ENCODE peak calls at places on chromosomes 11 and 22, in eight cellular contexts. N is sigmoid colon, C is AG04450, B is fibroblast of pulmonary artery, L is breast epithelium, M is psoas muscle, X is cardiac fibroblast, S is transverse colon. D is an unnamed sample.

GRCh38 chr11:73162196-73162740 is 20.1 kb upstream of the FCHSD2 start:
- DNase-seq in B (no peak), S (no peak), M (no peak), N (peak), X (no peak), L (no peak), C (no peak), D (no peak)

GRCh38 chr11:65891180-65892136 is 985 bp downstream of the CCDC85B start:
- DNase-seq in C (no peak), X (peak), S (no peak), L (no peak), N (peak), B (peak), M (no peak), D (peak)

GRCh38 chr11:45650166-45651095 is 15.0 kb downstream of the CHST1 start:
- DNase-seq in X (no peak), S (no peak), M (no peak), L (no peak), N (peak), B (no peak), C (no peak), D (no peak)

GRCh38 chr11:45252134-45252856 is 33.8 kb downstream of the SYT13 start:
- DNase-seq in N (no peak), C (no peak), L (no peak), B (peak), X (peak), M (peak), S (peak), D (no peak)

GRCh38 chr11:114019574-114019973 is 39.9 kb upstream of the ZBTB16 start:
- DNase-seq in M (no peak), X (no peak), S (no peak), B (no peak), C (no peak), N (no peak), L (no peak), D (no peak)

GRCh38 chr22:37639070-37639760 is at the start of gene SH3BP1:
- DNase-seq in C (no peak), S (peak), X (peak), B (no peak), M (peak), L (no peak), N (no peak), D (peak)

GRCh38 chr11:74909363-74909762 is 39.5 kb downstream of the XRRA1 start:
- DNase-seq in X (no peak), N (no peak), M (no peak), S (no peak), B (no peak), C (no peak), L (no peak), D (no peak)

GRCh38 chr11:85803920-85804319 is 7.0 kb downstream of the SYTL2 start:
- DNase-seq in L (no peak), M (no peak), N (no peak), S (no peak), C (no peak), X (no peak), B (no peak), D (no peak)

GRCh38 chr11:40302669-40303068 is 1156.8 kb downstream of the LRRC4C start:
- DNase-seq in C (no peak), B (peak), N (no peak), L (no peak), M (no peak), X (peak), S (no peak), D (peak)

GRCh38 chr11:64659417-64660144 is 63.4 kb downstream of the NRXN2 start:
- DNase-seq in N (no peak), B (peak), C (peak), L (no peak), S (no peak), M (no peak), X (peak), D (peak)

GRCh38 chr11:127056338-127056971 is 55.9 kb upstream of the KIRREL3 start:
- DNase-seq in S (no peak), X (no peak), M (no peak), C (no peak), B (no peak), L (no peak), N (no peak), D (peak)

GRCh38 chr11:107591446-107592236 is 694 bp downstream of the ELMOD1 start:
- DNase-seq in N (no peak), C (no peak), B (no peak), S (no peak), L (no peak), X (no peak), M (no peak), D (no peak)

GRCh38 chr11:72041364-72042058 is 38.8 kb downstream of the NUMA1 start:
- DNase-seq in X (peak), S (peak), C (peak), L (peak), N (peak), M (peak), B (peak), D (peak)

GRCh38 chr11:44270403-44271192 is 39.3 kb downstream of the ALX4 start:
- DNase-seq in L (no peak), C (no peak), M (no peak), S (no peak), X (peak), N (no peak), B (peak), D (no peak)

GRCh38 chr11:128772814-128773213 is 78.9 kb downstream of the FLI1 start:
- DNase-seq in L (no peak), X (no peak), N (no peak), M (peak), B (no peak), S (peak), C (no peak), D (no peak)

DNA sequence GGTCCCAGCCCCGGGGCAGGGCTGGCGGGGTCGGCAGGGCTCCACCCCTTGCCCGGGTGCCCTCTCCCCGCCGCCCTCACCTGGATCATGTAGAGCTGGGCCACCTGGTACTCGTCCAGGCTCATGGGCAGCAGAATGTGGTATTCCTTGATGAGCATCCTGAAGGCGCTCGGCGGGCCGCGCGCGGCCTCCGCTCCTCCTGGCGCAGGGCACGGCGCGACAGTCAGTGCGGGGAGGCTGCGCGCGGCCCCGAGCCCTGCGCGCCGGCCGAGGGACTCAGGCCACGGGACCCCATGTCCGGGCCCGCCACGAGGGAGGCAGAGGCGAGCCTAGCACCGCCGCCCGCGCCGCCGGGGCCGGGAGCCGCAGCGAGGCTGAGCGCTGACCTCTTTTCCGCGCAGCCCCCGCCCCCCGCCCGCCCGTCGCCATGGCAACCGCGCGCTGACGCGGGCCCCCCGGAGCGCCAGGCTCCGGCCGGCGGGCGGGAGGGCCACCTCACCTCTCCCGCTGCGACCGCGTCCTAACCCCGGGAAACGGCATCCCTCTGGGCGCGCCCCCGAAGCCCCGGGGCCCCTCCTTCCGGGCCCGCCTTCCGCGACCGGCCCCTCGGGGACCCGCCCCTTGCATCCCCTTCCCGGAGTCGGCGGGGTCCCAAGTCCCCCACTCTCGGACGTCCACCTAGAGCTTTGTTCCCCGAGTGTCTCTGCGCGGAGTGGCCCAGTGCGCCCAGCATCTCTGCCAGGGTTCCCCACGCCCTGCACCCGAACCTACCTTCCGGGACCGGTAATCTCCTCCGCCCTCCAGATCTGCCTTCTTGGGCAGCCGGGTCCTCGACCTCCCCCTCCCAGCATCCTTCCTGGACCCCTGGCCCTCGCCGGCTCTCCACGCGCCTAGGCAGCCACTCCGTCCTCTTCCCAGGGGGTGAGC is 877 bp downstream of the PITPNM1 start:
- DNase-seq in B (peak), L (no peak), N (no peak), C (no peak), X (peak), S (peak), M (no peak), D (peak)
- H3K4me3 ChIP-seq in B (peak), L (peak), N (peak), C (peak), X (peak), S (peak), M (peak), D (peak)

GRCh38 chr22:28935713-28936112 is 52.3 kb downstream of the ZNRF3 start:
- DNase-seq in B (no peak), L (no peak), N (no peak), X (no peak), M (no peak), S (no peak), C (no peak), D (no peak)
- TF ChIP-seq CTCF in B (peak), L (no peak), N (no peak), X (peak), M (peak), S (peak), C (peak), D (peak)

GRCh38 chr11:62391642-62392425 is 27.0 kb upstream of the SCGB1A1 start:
- DNase-seq in B (no peak), N (no peak), S (no peak), M (no peak), L (no peak), X (no peak), C (no peak), D (no peak)

GRCh38 chr11:62392506-62392905 is 26.3 kb upstream of the SCGB1A1 start:
- DNase-seq in C (no peak), L (peak), S (no peak), X (no peak), N (no peak), B (no peak), M (no peak), D (no peak)

GRCh38 chr11:62394825-62395538 is 23.9 kb upstream of the SCGB1A1 start:
- DNase-seq in B (peak), X (peak), L (peak), N (peak), S (peak), C (peak), M (peak), D (peak)

GRCh38 chr11:62393735-62394134 is 25.1 kb upstream of the SCGB1A1 start:
- DNase-seq in B (no peak), L (peak), N (no peak), M (no peak), S (no peak), C (no peak), X (no peak), D (no peak)

DNA sequence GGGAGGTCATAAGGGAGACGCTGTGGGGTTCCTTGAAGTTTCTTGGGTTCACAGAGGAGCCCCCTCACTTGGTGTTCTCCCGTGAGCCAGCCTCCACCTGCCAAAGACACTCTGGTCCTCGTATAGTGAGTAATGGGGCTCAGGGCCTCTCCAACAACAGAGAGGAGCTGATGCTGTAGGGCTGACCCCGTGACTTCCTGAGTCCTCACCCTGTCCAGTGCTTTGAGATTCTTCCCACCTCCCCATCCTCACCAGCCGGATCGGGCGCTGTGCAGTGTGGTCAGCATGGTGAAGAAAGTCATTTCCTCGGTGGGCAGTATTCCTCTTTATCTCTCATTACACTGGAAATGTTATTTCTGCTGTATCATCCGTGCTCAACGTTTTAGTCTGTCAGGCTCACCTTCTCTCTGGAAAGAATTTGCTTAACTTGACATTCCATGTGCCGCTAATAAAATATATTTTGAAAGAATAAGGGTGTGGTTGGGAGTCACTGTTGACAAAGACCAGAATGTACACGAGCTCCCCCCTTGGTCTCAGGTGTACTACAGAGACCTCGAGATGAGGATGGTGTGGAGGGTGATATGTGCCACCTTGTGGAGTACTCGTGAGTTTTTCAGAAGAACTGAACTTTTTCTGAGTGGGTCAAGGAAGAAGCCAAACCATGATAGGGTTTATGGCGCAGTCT is 25.7 kb upstream of the SCGB1A1 start:
- DNase-seq in C (no peak), B (no peak), L (peak), N (no peak), X (no peak), M (no peak), S (no peak), D (no peak)
- H3K4me3 ChIP-seq in C (no peak), B (no peak), L (no peak), N (no peak), X (no peak), M (no peak), S (no peak), D (no peak)

GRCh38 chr11:30387891-30388861 is 65.3 kb downstream of the ARL14EP start:
- DNase-seq in L (no peak), S (no peak), C (no peak), M (no peak), X (no peak), N (no peak), B (no peak), D (no peak)
- TF ChIP-seq CTCF in L (no peak), S (no peak), C (no peak), M (no peak), X (no peak), N (no peak), B (no peak), D (no peak)

GRCh38 chr11:129973068-129973467 is 29.6 kb downstream of the PRDM10 start:
- DNase-seq in C (no peak), M (no peak), N (no peak), B (no peak), S (no peak), X (no peak), L (no peak), D (no peak)
- H3K4me3 ChIP-seq in C (no peak), M (no peak), N (no peak), B (no peak), S (no peak), X (no peak), L (no peak), D (no peak)

DNA sequence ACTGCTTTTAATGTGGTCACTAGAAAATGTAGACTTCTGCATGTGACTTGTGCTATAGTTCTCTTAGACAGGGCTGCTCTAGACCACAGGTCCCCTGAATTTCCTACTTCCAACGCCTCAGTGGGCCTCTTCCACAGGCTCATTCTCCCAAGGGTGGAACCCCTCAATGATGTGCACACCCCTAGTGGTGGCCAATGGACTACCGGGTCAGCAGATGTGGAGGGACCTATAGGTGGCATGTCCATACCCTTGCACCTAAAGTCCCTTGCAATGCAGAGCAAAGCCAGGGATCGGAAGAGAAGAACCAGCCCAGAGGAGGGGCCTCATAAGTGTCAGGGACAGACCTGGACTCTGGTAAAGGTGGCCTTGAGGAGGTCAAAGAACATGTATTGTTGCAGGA is 20.0 kb downstream of the MMP13 start:
- DNase-seq in N (no peak), B (no peak), L (no peak), X (no peak), M (no peak), S (no peak), C (no peak), D (no peak)
- TF ChIP-seq CTCF in N (no peak), B (no peak), L (no peak), X (no peak), M (no peak), S (no peak), C (peak), D (no peak)

GRCh38 chr11:61061081-61061826 is 41.0 kb upstream of the CD5 start:
- DNase-seq in L (no peak), C (no peak), X (no peak), S (no peak), B (peak), M (no peak), N (peak), D (peak)
- H3K4me3 ChIP-seq in L (no peak), C (no peak), X (no peak), S (no peak), B (no peak), M (no peak), N (no peak), D (no peak)

GRCh38 chr11:111162306-111162705 is 83.2 kb upstream of the POU2AF2 start:
- DNase-seq in M (no peak), X (peak), B (peak), S (no peak), N (no peak), C (peak), L (no peak), D (peak)
- TF ChIP-seq CTCF in M (no peak), X (no peak), B (no peak), S (no peak), N (no peak), C (no peak), L (no peak), D (no peak)

D was measured in foreskin fibroblast.